ENCODE peak calls at places on chromosomes 1 and 21, in five cellular contexts. K is lung, U is NB4, J is IMR-90, S is cardiac fibroblast. L is an unnamed sample.

GRCh38 chr1:149848340-149848771 is 51.0 kb upstream of the BOLA1 start:
- DNase-seq in K (no peak), U (peak; percentile 34), J (no peak), S (no peak), L (no peak)

GRCh38 chr1:193070942-193071341 is 11.5 kb downstream of the RO60 start:
- DNase-seq in K (no peak), U (peak; percentile 79), J (no peak), S (no peak), L (no peak)

GRCh38 chr1:189816558-189816957 is 661.1 kb downstream of the BRINP3 start:
- DNase-seq in K (no peak), U (no peak), J (no peak), S (no peak), L (no peak)

GRCh38 chr1:91165033-91165654 is 143.3 kb upstream of the ZNF644 start:
- DNase-seq in K (peak; percentile 82), U (peak; percentile 66), J (peak; percentile 45), S (peak; percentile 66), L (peak; percentile 52)

GRCh38 chr1:235960799-235961198 is 94.1 kb upstream of the LYST start:
- DNase-seq in K (no peak), U (no peak), J (no peak), S (no peak), L (no peak)

GRCh38 chr1:79716481-79716880 is 710.0 kb upstream of the ADGRL4 start:
- DNase-seq in K (no peak), U (no peak), J (peak; percentile 69), S (peak; percentile 89), L (peak; percentile 54)

GRCh38 chr1:2019162-2019542 is at the start of gene GABRD:
- DNase-seq in K (no peak), U (no peak), J (no peak), S (no peak), L (no peak)

GRCh38 chr1:175673236-175674150 is 69.9 kb downstream of the TNR start:
- DNase-seq in K (no peak), U (no peak), J (no peak), S (no peak), L (no peak)

GRCh38 chr21:40054403-40054802 is 187.2 kb downstream of the PCP4 start:
- DNase-seq in K (peak; percentile 92), U (no peak), J (no peak), S (no peak), L (no peak)

GRCh38 chr1:228471762-228472398 is 15.3 kb upstream of the RNF187 start:
- DNase-seq in K (no peak), U (peak; percentile 85), J (peak; percentile 44), S (peak; percentile 74), L (peak; percentile 56)

GRCh38 chr1:14907416-14907815 is 246.1 kb upstream of the TMEM51 start:
- DNase-seq in K (no peak), U (no peak), J (no peak), S (no peak), L (no peak)

GRCh38 chr1:113759341-113760101 is at the start of gene PHTF1:
- DNase-seq in K (peak; percentile 78), U (peak; percentile 91), J (peak; percentile 81), S (peak; percentile 84), L (peak; percentile 78)

GRCh38 chr1:2137257-2138121 is 57.1 kb downstream of the FAAP20 start:
- DNase-seq in K (peak; percentile 70), U (no peak), J (no peak), S (no peak), L (no peak)

GRCh38 chr1:5976726-5977493 is 15.3 kb downstream of the NPHP4 start:
- DNase-seq in K (no peak), U (no peak), J (no peak), S (no peak), L (no peak)

GRCh38 chr1:187051618-187052232 is 223.0 kb downstream of the PLA2G4A start:
- DNase-seq in K (no peak), U (peak; percentile 52), J (peak; percentile 58), S (peak; percentile 65), L (peak; percentile 54)

DNA sequence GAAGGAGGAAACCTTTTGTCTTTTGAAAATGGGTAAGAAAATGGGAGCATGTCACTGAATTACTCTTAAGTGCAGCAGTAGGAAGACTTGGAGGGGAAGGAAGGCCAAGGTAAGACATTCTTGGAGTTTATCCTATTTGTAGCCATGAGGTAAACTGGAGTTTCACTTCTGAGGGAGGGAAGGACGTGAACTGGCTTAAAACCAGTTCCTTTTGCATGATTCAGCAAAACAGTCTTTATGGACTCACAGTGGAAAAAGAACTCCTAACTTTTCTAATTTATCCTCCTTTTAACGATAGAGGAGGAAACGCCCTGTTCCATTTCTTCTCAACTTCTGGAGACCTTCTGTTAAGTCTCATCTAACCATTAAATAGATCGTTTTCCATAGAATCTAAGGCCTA is 2.5 kb downstream of the PRDX6 start:
- DNase-seq in K (no peak), U (no peak), J (peak; percentile 32), S (peak; percentile 30), L (peak; percentile 20)
- H3K4me3 ChIP-seq in K (no peak overlapping the region), U (peak overlapping the region; percentile 87), J (no peak overlapping the region), S (peak overlapping the region; percentile 83), L (peak overlapping the region; percentile 76)

GRCh38 chr1:77742011-77742555 is 17.6 kb downstream of the USP33 start:
- DNase-seq in K (no peak), U (no peak), J (no peak), S (no peak), L (no peak)

GRCh38 chr1:77739235-77739634 is 20.4 kb downstream of the USP33 start:
- DNase-seq in K (no peak), U (peak; percentile 13), J (no peak), S (no peak), L (no peak)

GRCh38 chr1:77741316-77741715 is 18.3 kb downstream of the USP33 start:
- DNase-seq in K (no peak), U (no peak), J (no peak), S (no peak), L (no peak)

DNA sequence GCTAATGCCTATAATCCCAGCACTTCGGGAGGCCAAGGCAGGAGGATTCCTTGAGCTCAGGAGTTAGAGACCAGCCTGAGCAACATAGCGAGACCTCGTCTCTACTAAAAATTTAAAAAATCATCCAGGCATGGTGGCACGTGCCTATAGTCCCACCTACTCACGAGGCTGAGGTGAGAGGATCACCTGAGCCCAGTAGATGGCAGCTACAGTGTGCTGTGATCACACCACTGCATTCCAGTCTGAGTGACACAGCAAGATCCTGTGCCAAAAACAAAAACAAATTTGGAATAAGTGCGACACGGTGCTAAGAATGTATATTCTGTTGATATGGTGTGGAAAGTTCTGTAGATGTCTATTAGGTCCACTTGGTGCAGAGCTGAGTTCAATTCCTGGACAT is 15.1 kb downstream of the USP33 start:
- DNase-seq in K (no peak), U (no peak), J (no peak), S (no peak), L (no peak)
- TF ChIP-seq CTCF in K (no peak), U (no peak), J (no peak), S (no peak), L (no peak)

GRCh38 chr1:59146056-59146455 is 150.8 kb upstream of the FGGY start:
- DNase-seq in K (no peak), U (no peak), J (no peak), S (no peak), L (no peak)
- H3K4me3 ChIP-seq in K (no peak overlapping the region), U (no peak overlapping the region), J (no peak overlapping the region), S (no peak overlapping the region), L (peak overlapping the region; percentile 59)

DNA sequence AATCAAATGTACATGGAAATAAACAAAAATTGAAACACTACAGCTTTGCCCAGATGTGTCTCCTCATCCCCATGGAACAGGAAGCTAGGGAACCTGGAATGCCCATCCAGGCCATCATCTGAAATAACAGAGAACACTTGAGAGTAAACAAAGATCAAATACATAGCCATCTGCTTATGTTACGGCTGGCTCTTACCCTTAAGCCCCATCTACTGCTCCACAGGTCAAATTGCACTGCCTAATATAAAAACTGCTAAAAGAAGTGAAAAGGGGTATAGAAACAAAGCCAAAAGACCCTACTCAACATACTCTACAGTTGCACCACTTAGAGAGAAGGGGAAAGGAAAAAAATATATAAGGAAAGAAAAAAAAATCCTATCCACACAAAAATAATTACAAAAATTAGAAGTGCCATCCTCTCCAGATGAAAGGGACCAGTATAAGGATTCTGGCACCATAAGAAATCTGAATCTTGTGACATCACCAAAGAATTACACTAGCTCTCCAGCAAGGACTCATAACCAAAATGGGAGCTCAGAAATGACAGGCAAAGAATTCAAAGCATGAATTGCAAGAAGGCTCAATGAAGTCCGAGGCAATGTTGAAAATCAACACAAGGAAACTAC is 26.9 kb downstream of the OR6Y1 start:
- DNase-seq in K (no peak), U (peak; percentile 27), J (peak; percentile 27), S (peak; percentile 32), L (peak; percentile 50)
- TF ChIP-seq CTCF in K (no peak), U (no peak), J (peak; percentile 41), S (peak; percentile 47), L (peak; percentile 70)

GRCh38 chr1:181398544-181398943 is 84.8 kb upstream of the CACNA1E start:
- DNase-seq in K (no peak), U (no peak), J (no peak), S (no peak), L (no peak)
- H3K4me3 ChIP-seq in K (no peak overlapping the region), U (no peak overlapping the region), J (no peak overlapping the region), S (no peak overlapping the region), L (no peak overlapping the region)

DNA sequence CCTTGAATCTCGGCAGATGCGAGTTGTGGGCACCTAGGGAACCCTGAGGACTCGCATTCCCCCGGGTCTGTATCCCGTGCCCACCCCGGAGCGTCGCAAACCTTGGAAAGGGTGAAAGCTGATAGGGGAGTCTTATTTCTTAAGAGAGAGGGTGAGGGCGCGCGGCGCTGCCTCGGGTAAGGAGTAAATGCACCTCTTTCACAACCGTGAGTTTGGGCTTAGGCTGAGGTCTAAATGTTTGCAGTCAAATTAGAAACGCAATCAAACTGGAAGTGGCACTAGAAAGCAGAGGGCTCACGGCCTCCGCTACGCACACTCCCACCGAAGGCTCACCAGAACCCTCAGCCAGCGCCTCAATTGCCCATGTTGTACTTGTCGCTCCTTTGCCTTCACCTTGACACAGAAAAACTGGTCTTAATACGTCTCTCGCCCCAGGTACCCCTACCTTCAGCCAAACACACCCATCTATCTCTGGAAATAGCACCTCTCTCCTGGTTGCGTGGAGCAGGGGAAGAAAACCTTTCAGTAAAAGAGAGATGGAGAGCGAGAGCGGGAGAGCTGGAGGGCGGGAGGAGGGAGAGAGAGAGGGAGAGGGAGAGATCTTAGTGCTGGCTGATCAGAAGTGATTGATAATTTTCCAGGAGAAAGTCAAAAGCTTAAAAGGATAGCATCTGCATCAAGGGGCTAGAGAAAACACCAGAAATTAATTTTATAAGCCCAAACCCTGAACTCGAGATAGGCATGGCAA is 1.7 kb upstream of the HLX start:
- DNase-seq in K (no peak), U (peak; percentile 82), J (no peak), S (no peak), L (no peak)
- TF ChIP-seq CTCF in K (no peak), U (no peak), J (no peak), S (no peak), L (no peak)

DNA sequence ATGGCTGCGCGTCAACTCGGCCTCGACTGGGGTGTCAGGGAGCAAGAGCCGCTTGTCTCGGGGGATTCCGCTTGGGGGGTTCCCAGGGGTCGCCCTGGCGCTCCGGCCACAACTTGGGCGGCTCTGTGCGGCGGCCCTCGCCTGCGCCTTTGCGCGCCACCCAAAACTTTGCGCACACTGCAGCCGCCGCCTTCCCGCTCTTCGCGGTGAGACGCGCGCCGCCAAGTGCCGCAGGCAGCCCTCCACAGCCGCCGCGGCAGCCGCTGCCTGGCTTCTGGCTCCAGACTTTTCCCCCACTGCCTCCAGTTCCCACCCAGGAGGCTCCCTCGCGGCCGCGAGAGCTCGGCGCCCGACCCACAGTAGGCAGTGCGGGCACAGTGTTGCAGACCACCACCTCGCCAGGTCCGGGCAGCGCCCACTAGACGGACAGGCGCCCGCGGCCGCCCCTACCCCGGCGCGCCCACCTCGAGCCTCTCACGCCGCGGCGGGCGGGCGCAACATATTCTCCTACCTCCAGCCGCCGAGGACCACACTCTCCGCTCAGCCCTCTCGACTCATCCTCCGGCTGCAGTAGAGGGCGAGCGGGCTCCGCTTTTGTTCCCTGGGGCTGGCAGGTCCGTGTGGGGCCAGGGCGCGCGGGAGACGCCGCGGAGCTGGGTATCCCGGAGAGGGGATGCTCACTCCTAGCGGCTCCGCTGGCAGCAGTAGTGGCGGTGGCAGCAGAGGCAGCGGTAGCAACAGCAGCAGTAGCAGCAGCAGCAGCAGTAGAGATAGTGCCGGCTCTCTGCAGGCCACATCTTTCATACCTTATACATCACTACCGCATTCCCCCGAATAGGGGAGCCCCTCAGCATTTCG is 296.6 kb downstream of the OMA1 start:
- DNase-seq in K (no peak), U (no peak), J (peak; percentile 11), S (peak; percentile 37), L (peak; percentile 40)
- H3K4me3 ChIP-seq in K (no peak overlapping the region), U (no peak overlapping the region), J (no peak overlapping the region), S (no peak overlapping the region), L (peak overlapping the region; percentile 43)

L was measured in AG10803.